ENCODE peak calls at places on chromosomes 1 and 21, in five cellular contexts. One of them, this sample, is unnamed.

GRCh38 chr21:42621828-42622199 is 31.6 kb upstream of the PDE9A start:
- DNase-seq in Caki2: peak; percentile 77
- DNase-seq in aorta: no peak
- DNase-seq in CD4-positive, alpha-beta memory T cell: no peak
- DNase-seq in COR-L47: no peak
- DNase-seq in this sample: no peak

GRCh38 chr1:34163792-34164509 is 1.1 kb downstream of the CSMD2 start:
- DNase-seq in Caki2: no peak
- DNase-seq in aorta: peak; percentile 76
- DNase-seq in CD4-positive, alpha-beta memory T cell: no peak
- DNase-seq in COR-L47: no peak
- DNase-seq in this sample: no peak

GRCh38 chr1:112759228-112759627 is 44.1 kb upstream of the PPM1J start:
- DNase-seq in Caki2: no peak
- DNase-seq in aorta: no peak
- DNase-seq in CD4-positive, alpha-beta memory T cell: no peak
- DNase-seq in COR-L47: no peak
- DNase-seq in this sample: no peak

GRCh38 chr1:177983087-177983823 is 13.4 kb upstream of the SEC16B start:
- DNase-seq in Caki2: no peak
- DNase-seq in aorta: no peak
- DNase-seq in CD4-positive, alpha-beta memory T cell: no peak
- DNase-seq in COR-L47: no peak
- DNase-seq in this sample: no peak

GRCh38 chr21:42567181-42567560 is 53.5 kb downstream of the SLC37A1 start:
- DNase-seq in Caki2: no peak
- DNase-seq in aorta: peak; percentile 67
- DNase-seq in CD4-positive, alpha-beta memory T cell: no peak
- DNase-seq in COR-L47: no peak
- DNase-seq in this sample: no peak

GRCh38 chr1:97647776-97648175 is 273.1 kb downstream of the DPYD start:
- DNase-seq in Caki2: no peak
- DNase-seq in aorta: no peak
- DNase-seq in CD4-positive, alpha-beta memory T cell: no peak
- DNase-seq in COR-L47: no peak
- DNase-seq in this sample: no peak

GRCh38 chr1:112359961-112360767 is 35.9 kb upstream of the CTTNBP2NL start:
- DNase-seq in Caki2: no peak
- DNase-seq in aorta: peak; percentile 78
- DNase-seq in CD4-positive, alpha-beta memory T cell: no peak
- DNase-seq in COR-L47: no peak
- DNase-seq in this sample: no peak

GRCh38 chr1:44377925-44378784 is 23.1 kb upstream of the ERI3 start:
- DNase-seq in Caki2: peak; percentile 21
- DNase-seq in aorta: no peak
- DNase-seq in CD4-positive, alpha-beta memory T cell: peak; percentile 44
- DNase-seq in COR-L47: peak; percentile 45
- DNase-seq in this sample: peak; percentile 3

GRCh38 chr21:32565856-32566465 is 19.4 kb downstream of the TCP10L start:
- DNase-seq in Caki2: no peak
- DNase-seq in aorta: no peak
- DNase-seq in CD4-positive, alpha-beta memory T cell: no peak
- DNase-seq in COR-L47: no peak
- DNase-seq in this sample: no peak

GRCh38 chr1:150187560-150187931 is 37.8 kb downstream of the PLEKHO1 start:
- DNase-seq in Caki2: no peak
- DNase-seq in aorta: no peak
- DNase-seq in CD4-positive, alpha-beta memory T cell: no peak
- DNase-seq in COR-L47: no peak
- DNase-seq in this sample: no peak

GRCh38 chr1:87942165-87942564 is 613.5 kb downstream of the LMO4 start:
- DNase-seq in Caki2: no peak
- DNase-seq in aorta: no peak
- DNase-seq in CD4-positive, alpha-beta memory T cell: no peak
- DNase-seq in COR-L47: no peak
- DNase-seq in this sample: no peak

GRCh38 chr1:92495392-92496066 is 8.8 kb upstream of the GFI1 start:
- DNase-seq in Caki2: no peak
- DNase-seq in aorta: no peak
- DNase-seq in CD4-positive, alpha-beta memory T cell: no peak
- DNase-seq in COR-L47: no peak
- DNase-seq in this sample: no peak

GRCh38 chr21:42381347-42381984 is 14.4 kb downstream of the TMPRSS3 start:
- DNase-seq in Caki2: peak; percentile 61
- DNase-seq in aorta: peak; percentile 50
- DNase-seq in CD4-positive, alpha-beta memory T cell: peak; percentile 50
- DNase-seq in COR-L47: peak; percentile 78
- DNase-seq in this sample: peak; percentile 41

GRCh38 chr1:10424034-10424433 is 6.2 kb upstream of the CENPS start:
- DNase-seq in Caki2: no peak
- DNase-seq in aorta: no peak
- DNase-seq in CD4-positive, alpha-beta memory T cell: no peak
- DNase-seq in COR-L47: no peak
- DNase-seq in this sample: no peak

GRCh38 chr1:16143566-16144324 is 12.1 kb downstream of the EPHA2 start:
- DNase-seq in Caki2: peak; percentile 92
- DNase-seq in aorta: no peak
- DNase-seq in CD4-positive, alpha-beta memory T cell: peak; percentile 33
- DNase-seq in COR-L47: peak; percentile 19
- DNase-seq in this sample: no peak

GRCh38 chr1:218967836-218968235 is 205.8 kb upstream of the LYPLAL1 start:
- DNase-seq in Caki2: no peak
- DNase-seq in aorta: no peak
- DNase-seq in CD4-positive, alpha-beta memory T cell: no peak
- DNase-seq in COR-L47: no peak
- DNase-seq in this sample: no peak

GRCh38 chr1:197178998-197179397 is 32.5 kb upstream of the ASPM start:
- DNase-seq in Caki2: peak; percentile 90
- DNase-seq in aorta: no peak
- DNase-seq in CD4-positive, alpha-beta memory T cell: no peak
- DNase-seq in COR-L47: no peak
- DNase-seq in this sample: no peak

GRCh38 chr1:149995927-149996326 is 14.6 kb downstream of the OTUD7B start:
- DNase-seq in Caki2: peak; percentile 54
- DNase-seq in aorta: no peak
- DNase-seq in CD4-positive, alpha-beta memory T cell: no peak
- DNase-seq in COR-L47: no peak
- DNase-seq in this sample: no peak

GRCh38 chr21:17495680-17496079 is 17.2 kb upstream of the CXADR start:
- DNase-seq in Caki2: peak; percentile 48
- DNase-seq in aorta: no peak
- DNase-seq in CD4-positive, alpha-beta memory T cell: no peak
- DNase-seq in COR-L47: peak; percentile 49
- DNase-seq in this sample: no peak

GRCh38 chr21:25103500-25104207 is 503.6 kb downstream of the MRPL39 start:
- DNase-seq in Caki2: no peak
- DNase-seq in aorta: no peak
- DNase-seq in CD4-positive, alpha-beta memory T cell: no peak
- DNase-seq in COR-L47: no peak
- DNase-seq in this sample: no peak

GRCh38 chr1:155932085-155932484 is 2.1 kb downstream of the KHDC4 start:
- DNase-seq in Caki2: peak; percentile 35
- DNase-seq in aorta: no peak
- DNase-seq in CD4-positive, alpha-beta memory T cell: no peak
- DNase-seq in COR-L47: no peak
- DNase-seq in this sample: no peak

GRCh38 chr1:55580845-55581332 is 365.7 kb upstream of the USP24 start:
- DNase-seq in Caki2: no peak
- DNase-seq in aorta: no peak
- DNase-seq in CD4-positive, alpha-beta memory T cell: no peak
- DNase-seq in COR-L47: no peak
- DNase-seq in this sample: no peak

GRCh38 chr1:2451744-2452582 is 24.1 kb upstream of the PLCH2 start:
- DNase-seq in Caki2: peak; percentile 81
- DNase-seq in aorta: no peak
- DNase-seq in CD4-positive, alpha-beta memory T cell: no peak
- DNase-seq in COR-L47: no peak
- DNase-seq in this sample: no peak

GRCh38 chr1:52554756-52555155 is 1.9 kb upstream of the TUT4 start:
- DNase-seq in Caki2: no peak
- DNase-seq in aorta: no peak
- DNase-seq in CD4-positive, alpha-beta memory T cell: no peak
- DNase-seq in COR-L47: peak; percentile 75
- DNase-seq in this sample: peak; percentile 31

GRCh38 chr1:199691540-199691939 is 336.0 kb upstream of the NR5A2 start:
- DNase-seq in Caki2: peak; percentile 58
- DNase-seq in aorta: no peak
- DNase-seq in CD4-positive, alpha-beta memory T cell: no peak
- DNase-seq in COR-L47: peak; percentile 64
- DNase-seq in this sample: no peak

GRCh38 chr1:245197911-245198379 is 43.2 kb downstream of the KIF26B start:
- DNase-seq in Caki2: no peak
- DNase-seq in aorta: no peak
- DNase-seq in CD4-positive, alpha-beta memory T cell: no peak
- DNase-seq in COR-L47: no peak
- DNase-seq in this sample: no peak

GRCh38 chr1:11196945-11197344 is 7.8 kb downstream of the ANGPTL7 start:
- DNase-seq in Caki2: no peak
- DNase-seq in aorta: no peak
- DNase-seq in CD4-positive, alpha-beta memory T cell: no peak
- DNase-seq in COR-L47: no peak
- DNase-seq in this sample: no peak

GRCh38 chr1:150062113-150062512 is 5.5 kb upstream of the VPS45 start:
- DNase-seq in Caki2: no peak
- DNase-seq in aorta: no peak
- DNase-seq in CD4-positive, alpha-beta memory T cell: no peak
- DNase-seq in COR-L47: no peak
- DNase-seq in this sample: no peak

GRCh38 chr1:48207131-48207530 is 15.4 kb upstream of the SLC5A9 start:
- DNase-seq in Caki2: no peak
- DNase-seq in aorta: no peak
- DNase-seq in CD4-positive, alpha-beta memory T cell: no peak
- DNase-seq in COR-L47: no peak
- DNase-seq in this sample: no peak

GRCh38 chr1:27563407-27564263 is 40.3 kb downstream of the AHDC1 start:
- DNase-seq in Caki2: peak; percentile 40
- DNase-seq in aorta: peak; percentile 87
- DNase-seq in CD4-positive, alpha-beta memory T cell: peak; percentile 22
- DNase-seq in COR-L47: peak; percentile 23
- DNase-seq in this sample: no peak

GRCh38 chr1:196661345-196661744 is 9.5 kb downstream of the CFH start:
- DNase-seq in Caki2: no peak
- DNase-seq in aorta: no peak
- DNase-seq in CD4-positive, alpha-beta memory T cell: no peak
- DNase-seq in COR-L47: no peak
- DNase-seq in this sample: no peak

GRCh38 chr1:63454269-63454668 is 68.8 kb downstream of the ITGB3BP start:
- DNase-seq in Caki2: no peak
- DNase-seq in aorta: no peak
- DNase-seq in CD4-positive, alpha-beta memory T cell: no peak
- DNase-seq in COR-L47: no peak
- DNase-seq in this sample: no peak

GRCh38 chr1:222794656-222795474 is 20.0 kb upstream of the DISP1 start:
- DNase-seq in Caki2: no peak
- DNase-seq in aorta: no peak
- DNase-seq in CD4-positive, alpha-beta memory T cell: no peak
- DNase-seq in COR-L47: peak; percentile 48
- DNase-seq in this sample: no peak

GRCh38 chr1:46198026-46198826 is at the start of gene POMGNT1:
- DNase-seq in Caki2: peak; percentile 57
- DNase-seq in aorta: peak; percentile 90
- DNase-seq in CD4-positive, alpha-beta memory T cell: peak; percentile 69
- DNase-seq in COR-L47: peak; percentile 24
- DNase-seq in this sample: peak; percentile 64

GRCh38 chr1:15381805-15382204 is 27.9 kb upstream of the EFHD2 start:
- DNase-seq in Caki2: no peak
- DNase-seq in aorta: no peak
- DNase-seq in CD4-positive, alpha-beta memory T cell: no peak
- DNase-seq in COR-L47: no peak
- DNase-seq in this sample: no peak